ENCODE peak calls at places on chromosomes 3 and 15, in nine cellular contexts. T, H, M, F, B, R, N, K and I are unnamed samples.

GRCh38 chr3:66789584-66790237 is 208.4 kb upstream of the KBTBD8 start:
- DNase-seq in K (peak; percentile 29), F (no peak), B (no peak), M (no peak), H (peak; percentile 62), T (no peak), N (no peak), R (no peak), I (no peak)

GRCh38 chr3:144187531-144188230 is 216.1 kb downstream of the DIPK2A start:
- DNase-seq in F (no peak), R (no peak), N (no peak), H (no peak), K (no peak), T (no peak), B (no peak), M (no peak), I (no peak)

GRCh38 chr3:127908202-127908601 is 6.8 kb upstream of the KBTBD12 start:
- DNase-seq in K (no peak), B (peak; percentile 7), N (peak; percentile 8), T (no peak), H (no peak), M (no peak), R (no peak), F (no peak), I (no peak)

GRCh38 chr3:64399205-64399800 is 174.0 kb upstream of the PRICKLE2 start:
- DNase-seq in M (no peak), K (peak; percentile 58), R (no peak), H (peak; percentile 55), F (no peak), N (peak; percentile 49), B (peak; percentile 13), T (peak; percentile 54), I (no peak)

GRCh38 chr3:189353988-189354735 is 182.4 kb downstream of the TPRG1 start:
- DNase-seq in H (no peak), K (no peak), R (no peak), N (no peak), M (no peak), T (peak; percentile 93), F (no peak), B (no peak), I (no peak)

GRCh38 chr3:195140816-195141793 is 129.9 kb downstream of the XXYLT1 start:
- DNase-seq in H (no peak), T (no peak), R (no peak), B (peak; percentile 88), M (no peak), N (no peak), F (no peak), K (no peak), I (no peak)

GRCh38 chr3:2098398-2099027 is at the start of gene CNTN4:
- DNase-seq in R (no peak), K (peak; percentile 98), B (no peak), F (peak; percentile 79), H (no peak), M (no peak), N (no peak), T (peak; percentile 23), I (peak; percentile 5)

GRCh38 chr15:25724899-25725298 is 138.2 kb downstream of the ATP10A start:
- DNase-seq in N (no peak), M (no peak), K (no peak), R (no peak), H (peak; percentile 14), T (no peak), B (no peak), F (no peak), I (no peak)

GRCh38 chr3:125694761-125695294 is 99.5 kb upstream of the OSBPL11 start:
- DNase-seq in H (no peak), N (no peak), M (no peak), R (no peak), K (no peak), T (no peak), B (no peak), F (no peak), I (no peak)

GRCh38 chr3:69204315-69204957 is 82.0 kb upstream of the LMOD3 start:
- DNase-seq in R (no peak), F (no peak), H (no peak), M (peak; percentile 44), K (no peak), B (no peak), N (no peak), T (peak; percentile 56), I (no peak)

GRCh38 chr15:45167631-45168205 is 20.0 kb downstream of the SHF start:
- DNase-seq in T (no peak), H (no peak), K (no peak), B (no peak), F (no peak), N (no peak), M (no peak), R (no peak), I (no peak)

GRCh38 chr3:24854748-24855147 is 360.1 kb upstream of the THRB start:
- DNase-seq in K (no peak), M (no peak), H (no peak), B (no peak), N (no peak), F (no peak), R (no peak), T (no peak), I (no peak)

GRCh38 chr3:23830869-23831484 is 25.2 kb downstream of the UBE2E1 start:
- DNase-seq in T (no peak), N (no peak), K (no peak), M (peak; percentile 83), H (no peak), B (no peak), F (no peak), R (no peak), I (peak; percentile 54)

GRCh38 chr15:45790325-45790943 is 155.6 kb downstream of the SQOR start:
- DNase-seq in T (peak; percentile 10), H (peak; percentile 51), K (peak; percentile 62), F (no peak), B (peak; percentile 11), N (peak; percentile 74), M (no peak), R (no peak), I (no peak)

GRCh38 chr3:160150525-160150924 is 74.7 kb upstream of the C3orf80 start:
- DNase-seq in M (no peak), R (no peak), T (no peak), K (no peak), H (no peak), F (no peak), N (no peak), B (no peak), I (no peak)

GRCh38 chr3:55690746-55691540 is 203.8 kb upstream of the WNT5A start:
- DNase-seq in N (peak; percentile 87), F (no peak), R (no peak), B (no peak), T (no peak), M (peak; percentile 42), K (no peak), H (no peak), I (no peak)

GRCh38 chr3:166425021-166425420 is 587.8 kb upstream of the BCHE start:
- DNase-seq in K (no peak), H (no peak), F (no peak), T (no peak), R (no peak), B (no peak), N (no peak), M (no peak), I (no peak)

GRCh38 chr3:166420071-166420470 is 582.8 kb upstream of the BCHE start:
- DNase-seq in T (no peak), R (no peak), N (no peak), F (no peak), K (no peak), H (no peak), B (no peak), M (no peak), I (no peak)

GRCh38 chr3:166425900-166426611 is 588.8 kb upstream of the BCHE start:
- DNase-seq in F (no peak), K (no peak), T (no peak), N (no peak), H (no peak), R (no peak), B (no peak), M (no peak), I (no peak)
- TF ChIP-seq CTCF in F (no peak), K (no peak), T (no peak), N (no peak), H (no peak), R (no peak), B (no peak), M (peak; percentile 13), I (no peak)

DNA sequence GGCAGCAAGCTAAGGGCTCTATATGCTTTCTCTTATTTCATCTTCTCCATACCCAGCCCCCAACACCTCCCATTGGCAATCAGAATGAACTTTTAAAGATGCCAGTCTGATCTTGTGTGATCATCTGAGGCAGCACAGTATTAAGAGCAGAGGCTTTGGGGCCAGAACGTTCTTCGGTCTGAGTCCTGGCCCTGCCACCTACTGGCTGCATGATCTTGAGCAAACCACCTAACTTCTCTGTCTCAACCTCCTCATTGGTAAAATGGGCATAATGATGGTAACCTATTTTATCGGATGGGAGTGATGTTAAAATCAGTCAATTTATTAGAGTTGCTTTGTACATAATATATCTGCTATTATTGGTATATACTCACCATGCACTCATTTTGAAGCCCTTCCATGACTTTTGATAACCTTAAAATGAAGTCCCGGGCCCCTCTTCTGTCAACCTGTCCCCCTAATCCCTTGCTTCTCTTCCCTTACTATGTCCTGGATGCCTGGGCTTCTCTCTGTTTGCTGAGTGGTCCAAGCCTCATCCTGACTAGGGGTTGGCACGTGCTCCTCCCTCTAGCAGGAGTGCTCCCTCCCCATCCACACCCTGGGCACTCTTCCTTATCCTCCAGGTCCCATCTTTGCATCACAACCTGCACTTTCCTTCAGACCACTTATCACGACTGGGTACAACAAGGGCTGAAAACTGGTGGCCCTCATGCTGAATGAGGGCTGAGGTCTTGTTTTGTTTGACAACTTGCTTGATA is 6.3 kb downstream of the EFCAB12 start:
- DNase-seq in B (no peak), N (no peak), F (no peak), K (no peak), T (peak; percentile 40), M (no peak), R (no peak), H (no peak), I (no peak)
- TF ChIP-seq CTCF in B (no peak), N (peak; percentile 53), F (no peak), K (no peak), T (peak; percentile 22), M (no peak), R (no peak), H (no peak), I (no peak)

DNA sequence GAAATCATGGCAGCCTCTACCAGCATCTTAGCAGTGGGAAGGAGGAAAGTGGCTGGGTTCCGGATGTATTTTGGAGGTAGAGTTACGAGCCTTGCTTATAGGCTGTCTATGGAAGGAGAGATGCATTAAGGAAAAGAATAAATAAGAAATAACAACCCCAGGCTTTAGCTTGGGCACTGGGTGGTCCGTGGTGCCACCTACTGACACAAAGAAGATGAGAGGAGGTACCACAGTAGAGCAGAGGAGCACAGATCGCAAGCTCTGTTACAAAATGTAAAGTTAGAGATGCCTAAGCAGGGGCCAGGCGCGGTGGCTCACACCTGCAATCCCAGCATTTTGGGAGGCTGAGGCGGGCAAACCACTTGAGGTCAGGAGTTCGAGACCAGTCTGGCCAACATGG is 74.8 kb downstream of the TMEM39A start:
- DNase-seq in K (peak; percentile 38), H (no peak), N (no peak), T (no peak), F (no peak), M (no peak), B (no peak), R (no peak), I (no peak)
- TF ChIP-seq CTCF in K (peak; percentile 39), H (peak; percentile 7), N (peak; percentile 38), T (no peak), F (no peak), M (no peak), B (peak; percentile 33), R (peak; percentile 38), I (peak; percentile 5)

GRCh38 chr3:9480265-9480664 is 73.4 kb downstream of the LHFPL4 start:
- DNase-seq in K (no peak), M (no peak), R (no peak), B (no peak), H (no peak), N (no peak), T (no peak), F (no peak), I (no peak)
- TF ChIP-seq CTCF in K (no peak), M (no peak), R (no peak), B (no peak), H (no peak), N (no peak), T (no peak), F (no peak), I (no peak)